ENCODE peak calls at places on chromosomes 16 and 17, in six cellular contexts. One of them, this sample, is unnamed.

GRCh38 chr17:77002103-77003045 is 134.2 kb downstream of the MGAT5B start:
- DNase-seq in tibial nerve: no peak
- DNase-seq in HCT116: peak
- DNase-seq in Peyer's patch: no peak
- DNase-seq in GM12891: no peak
- DNase-seq in IMR-90: peak
- DNase-seq in this sample: peak

GRCh38 chr17:77282524-77283515 is 142.1 kb downstream of the SEC14L1 start:
- DNase-seq in tibial nerve: no peak
- DNase-seq in HCT116: no peak
- DNase-seq in Peyer's patch: peak
- DNase-seq in GM12891: no peak
- DNase-seq in IMR-90: peak
- DNase-seq in this sample: peak

GRCh38 chr16:85395207-85395912 is 217.8 kb upstream of the GSE1 start:
- DNase-seq in tibial nerve: peak
- DNase-seq in HCT116: peak
- DNase-seq in Peyer's patch: peak
- DNase-seq in GM12891: peak
- DNase-seq in IMR-90: peak
- DNase-seq in this sample: peak

GRCh38 chr17:41733348-41734138 is 900 bp downstream of the HAP1 start:
- DNase-seq in tibial nerve: no peak
- DNase-seq in HCT116: no peak
- DNase-seq in Peyer's patch: no peak
- DNase-seq in GM12891: no peak
- DNase-seq in IMR-90: no peak
- DNase-seq in this sample: no peak

GRCh38 chr17:49519781-49520180 is 24.7 kb downstream of the NGFR start:
- DNase-seq in tibial nerve: no peak
- DNase-seq in HCT116: no peak
- DNase-seq in Peyer's patch: peak
- DNase-seq in GM12891: peak
- DNase-seq in IMR-90: no peak
- DNase-seq in this sample: no peak

GRCh38 chr16:58842746-58843145 is 108.6 kb upstream of the GOT2 start:
- DNase-seq in tibial nerve: no peak
- DNase-seq in HCT116: no peak
- DNase-seq in Peyer's patch: no peak
- DNase-seq in GM12891: no peak
- DNase-seq in IMR-90: no peak
- DNase-seq in this sample: no peak

GRCh38 chr17:55420067-55420775 is 1.4 kb downstream of the MMD start:
- DNase-seq in tibial nerve: no peak
- DNase-seq in HCT116: no peak
- DNase-seq in Peyer's patch: peak
- DNase-seq in GM12891: no peak
- DNase-seq in IMR-90: no peak
- DNase-seq in this sample: no peak

GRCh38 chr17:80108321-80108971 is 7.1 kb downstream of the GAA start:
- DNase-seq in tibial nerve: no peak
- DNase-seq in HCT116: no peak
- DNase-seq in Peyer's patch: peak
- DNase-seq in GM12891: no peak
- DNase-seq in IMR-90: no peak
- DNase-seq in this sample: no peak

GRCh38 chr17:37519241-37519985 is 29.7 kb downstream of the DUSP14 start:
- DNase-seq in tibial nerve: no peak
- DNase-seq in HCT116: no peak
- DNase-seq in Peyer's patch: no peak
- DNase-seq in GM12891: no peak
- DNase-seq in IMR-90: peak
- DNase-seq in this sample: no peak

GRCh38 chr17:81031571-81032550 is 3.1 kb upstream of the BAIAP2 start:
- DNase-seq in tibial nerve: no peak
- DNase-seq in HCT116: no peak
- DNase-seq in Peyer's patch: no peak
- DNase-seq in GM12891: no peak
- DNase-seq in IMR-90: no peak
- DNase-seq in this sample: no peak

GRCh38 chr17:50199651-50200446 is 1.6 kb downstream of the COL1A1 start:
- DNase-seq in tibial nerve: peak
- DNase-seq in HCT116: peak
- DNase-seq in Peyer's patch: peak
- DNase-seq in GM12891: peak
- DNase-seq in IMR-90: peak
- DNase-seq in this sample: peak

GRCh38 chr16:89191033-89191900 is 9.1 kb downstream of the SLC22A31 start:
- DNase-seq in tibial nerve: no peak
- DNase-seq in HCT116: no peak
- DNase-seq in Peyer's patch: no peak
- DNase-seq in GM12891: no peak
- DNase-seq in IMR-90: no peak
- DNase-seq in this sample: no peak

GRCh38 chr17:27559996-27560481 is 70.9 kb upstream of the LGALS9 start:
- DNase-seq in tibial nerve: peak
- DNase-seq in HCT116: no peak
- DNase-seq in Peyer's patch: peak
- DNase-seq in GM12891: no peak
- DNase-seq in IMR-90: peak
- DNase-seq in this sample: no peak

GRCh38 chr16:84308120-84308519 is 13.4 kb downstream of the WFDC1 start:
- DNase-seq in tibial nerve: no peak
- DNase-seq in HCT116: peak
- DNase-seq in Peyer's patch: peak
- DNase-seq in GM12891: peak
- DNase-seq in IMR-90: peak
- DNase-seq in this sample: peak

GRCh38 chr17:57999496-58000017 is 7.5 kb downstream of the SRSF1 start:
- DNase-seq in tibial nerve: no peak
- DNase-seq in HCT116: peak
- DNase-seq in Peyer's patch: no peak
- DNase-seq in GM12891: no peak
- DNase-seq in IMR-90: peak
- DNase-seq in this sample: no peak

GRCh38 chr17:42403150-42403549 is 14.9 kb upstream of the STAT3 start:
- DNase-seq in tibial nerve: no peak
- DNase-seq in HCT116: no peak
- DNase-seq in Peyer's patch: peak
- DNase-seq in GM12891: no peak
- DNase-seq in IMR-90: no peak
- DNase-seq in this sample: no peak

GRCh38 chr16:89711601-89712475 is 8.9 kb downstream of the VPS9D1 start:
- DNase-seq in tibial nerve: no peak
- DNase-seq in HCT116: peak
- DNase-seq in Peyer's patch: peak
- DNase-seq in GM12891: peak
- DNase-seq in IMR-90: peak
- DNase-seq in this sample: no peak

GRCh38 chr16:4244254-4244812 is 2.5 kb upstream of the SRL start:
- DNase-seq in tibial nerve: no peak
- DNase-seq in HCT116: no peak
- DNase-seq in Peyer's patch: no peak
- DNase-seq in GM12891: no peak
- DNase-seq in IMR-90: peak
- DNase-seq in this sample: no peak

GRCh38 chr16:88469615-88470395 is 16.7 kb downstream of the ZFPM1 start:
- DNase-seq in tibial nerve: no peak
- DNase-seq in HCT116: no peak
- DNase-seq in Peyer's patch: peak
- DNase-seq in GM12891: no peak
- DNase-seq in IMR-90: no peak
- DNase-seq in this sample: no peak

GRCh38 chr17:62653002-62653830 is 25.7 kb downstream of the MRC2 start:
- DNase-seq in tibial nerve: no peak
- DNase-seq in HCT116: no peak
- DNase-seq in Peyer's patch: peak
- DNase-seq in GM12891: peak
- DNase-seq in IMR-90: peak
- DNase-seq in this sample: peak

GRCh38 chr16:85717393-85718152 is 28.8 kb upstream of the GINS2 start:
- DNase-seq in tibial nerve: peak
- DNase-seq in HCT116: peak
- DNase-seq in Peyer's patch: peak
- DNase-seq in GM12891: peak
- DNase-seq in IMR-90: peak
- DNase-seq in this sample: peak

GRCh38 chr17:39573447-39574298 is 34.0 kb downstream of the NEUROD2 start:
- DNase-seq in tibial nerve: peak
- DNase-seq in HCT116: peak
- DNase-seq in Peyer's patch: peak
- DNase-seq in GM12891: peak
- DNase-seq in IMR-90: peak
- DNase-seq in this sample: peak

GRCh38 chr17:80903041-80903611 is 88.5 kb upstream of the CHMP6 start:
- DNase-seq in tibial nerve: no peak
- DNase-seq in HCT116: no peak
- DNase-seq in Peyer's patch: no peak
- DNase-seq in GM12891: no peak
- DNase-seq in IMR-90: no peak
- DNase-seq in this sample: no peak

GRCh38 chr17:76585649-76586593 is at the start of gene ST6GALNAC2:
- DNase-seq in tibial nerve: peak
- DNase-seq in HCT116: peak
- DNase-seq in Peyer's patch: peak
- DNase-seq in GM12891: no peak
- DNase-seq in IMR-90: no peak
- DNase-seq in this sample: peak

GRCh38 chr17:306116-306515 is 46.5 kb downstream of the RPH3AL start:
- DNase-seq in tibial nerve: no peak
- DNase-seq in HCT116: no peak
- DNase-seq in Peyer's patch: no peak
- DNase-seq in GM12891: no peak
- DNase-seq in IMR-90: no peak
- DNase-seq in this sample: no peak

GRCh38 chr17:77916771-77917481 is 41.6 kb upstream of the TNRC6C start:
- DNase-seq in tibial nerve: no peak
- DNase-seq in HCT116: no peak
- DNase-seq in Peyer's patch: peak
- DNase-seq in GM12891: no peak
- DNase-seq in IMR-90: no peak
- DNase-seq in this sample: no peak

GRCh38 chr16:57530104-57530522 is 6.3 kb downstream of the CCDC102A start:
- DNase-seq in tibial nerve: no peak
- DNase-seq in HCT116: no peak
- DNase-seq in Peyer's patch: peak
- DNase-seq in GM12891: peak
- DNase-seq in IMR-90: peak
- DNase-seq in this sample: peak

GRCh38 chr17:2809337-2809736 is 13.1 kb downstream of the RAP1GAP2 start:
- DNase-seq in tibial nerve: no peak
- DNase-seq in HCT116: no peak
- DNase-seq in Peyer's patch: no peak
- DNase-seq in GM12891: no peak
- DNase-seq in IMR-90: no peak
- DNase-seq in this sample: no peak

GRCh38 chr16:67593288-67593687 is 31.0 kb downstream of the CTCF start:
- DNase-seq in tibial nerve: no peak
- DNase-seq in HCT116: no peak
- DNase-seq in Peyer's patch: no peak
- DNase-seq in GM12891: no peak
- DNase-seq in IMR-90: no peak
- DNase-seq in this sample: no peak

DNA sequence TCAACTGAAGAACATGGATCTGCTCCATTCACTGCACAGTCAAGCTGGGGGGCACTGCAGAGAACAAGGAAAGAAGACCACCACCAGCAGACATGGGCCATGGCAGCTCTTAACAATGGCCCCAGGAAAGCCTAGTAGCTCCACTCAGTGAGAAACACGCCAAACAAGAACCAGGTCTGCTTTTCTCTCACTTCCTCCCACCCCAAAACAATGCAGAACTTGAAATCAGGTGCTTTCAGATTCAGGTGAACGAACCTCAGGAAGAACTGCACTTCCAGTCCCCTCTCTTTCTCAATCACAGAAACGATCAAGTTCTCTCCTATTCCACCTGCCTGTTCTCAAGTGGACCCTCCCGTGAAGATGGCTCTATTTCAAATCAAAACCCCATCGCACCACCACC is 155.6 kb downstream of the GRIN2A start:
- DNase-seq in tibial nerve: no peak
- DNase-seq in HCT116: no peak
- DNase-seq in Peyer's patch: no peak
- DNase-seq in GM12891: no peak
- DNase-seq in IMR-90: no peak
- DNase-seq in this sample: no peak
- TF ChIP-seq POLR2A in tibial nerve: no peak
- TF ChIP-seq POLR2A in HCT116: no peak
- TF ChIP-seq POLR2A in Peyer's patch: no peak
- TF ChIP-seq POLR2A in GM12891: no peak
- TF ChIP-seq POLR2A in IMR-90: no peak
- TF ChIP-seq POLR2A in this sample: no peak

GRCh38 chr16:379183-379960 is 2.4 kb downstream of the PGAP6 start:
- DNase-seq in tibial nerve: no peak
- DNase-seq in HCT116: no peak
- DNase-seq in Peyer's patch: peak
- DNase-seq in GM12891: no peak
- DNase-seq in IMR-90: no peak
- DNase-seq in this sample: no peak
- TF ChIP-seq POLR2A in tibial nerve: no peak
- TF ChIP-seq POLR2A in HCT116: no peak
- TF ChIP-seq POLR2A in Peyer's patch: no peak
- TF ChIP-seq POLR2A in GM12891: no peak
- TF ChIP-seq POLR2A in IMR-90: no peak
- TF ChIP-seq POLR2A in this sample: no peak

DNA sequence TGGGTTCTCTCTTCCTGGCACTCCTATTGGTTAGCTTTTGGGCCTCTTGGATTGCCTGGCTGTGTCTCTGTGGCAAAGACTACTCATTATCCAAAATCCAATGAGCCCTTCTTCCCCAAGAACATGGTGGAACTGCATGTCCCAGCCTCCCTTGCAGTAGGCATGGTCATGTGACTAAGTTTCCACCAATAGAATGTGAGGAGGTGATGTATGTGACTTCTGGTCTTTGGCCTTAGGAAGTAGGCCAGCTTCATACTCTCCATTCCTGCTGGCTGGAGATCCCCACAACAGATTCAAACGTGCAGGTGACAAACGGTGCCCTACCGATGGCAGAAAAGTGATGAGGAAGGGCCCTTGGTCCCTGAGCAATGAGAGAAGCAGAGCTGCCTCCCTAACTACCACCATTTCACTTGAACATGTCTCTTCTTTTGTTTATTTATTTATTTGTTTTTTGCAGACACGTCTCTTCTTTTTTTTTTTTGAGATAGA is 17.3 kb upstream of the SPN start:
- DNase-seq in tibial nerve: no peak
- DNase-seq in HCT116: peak
- DNase-seq in Peyer's patch: no peak
- DNase-seq in GM12891: peak
- DNase-seq in IMR-90: no peak
- DNase-seq in this sample: no peak
- TF ChIP-seq POLR2A in tibial nerve: no peak
- TF ChIP-seq POLR2A in HCT116: no peak
- TF ChIP-seq POLR2A in Peyer's patch: no peak
- TF ChIP-seq POLR2A in GM12891: no peak
- TF ChIP-seq POLR2A in IMR-90: no peak
- TF ChIP-seq POLR2A in this sample: no peak

DNA sequence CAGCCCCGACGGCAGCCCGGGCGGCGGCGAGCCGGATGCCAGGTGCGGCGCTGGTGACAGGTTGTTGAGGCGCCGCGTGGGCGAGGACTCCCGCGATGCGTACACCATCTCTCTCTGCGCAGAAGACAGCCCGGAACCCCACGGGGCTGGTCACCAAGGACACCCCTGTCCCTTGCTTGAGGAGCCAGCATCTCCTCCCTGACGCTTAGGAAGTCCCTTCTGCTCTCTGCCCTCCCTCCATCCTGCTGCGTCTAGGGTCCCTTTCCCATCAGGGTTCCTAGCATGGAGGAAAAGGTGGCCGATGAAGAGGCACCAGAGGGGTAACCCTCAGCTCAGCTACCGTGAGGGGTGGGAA is 43.6 kb downstream of the SRCIN1 start:
- DNase-seq in tibial nerve: no peak
- DNase-seq in HCT116: no peak
- DNase-seq in Peyer's patch: no peak
- DNase-seq in GM12891: no peak
- DNase-seq in IMR-90: no peak
- DNase-seq in this sample: no peak
- TF ChIP-seq POLR2A in tibial nerve: no peak
- TF ChIP-seq POLR2A in HCT116: no peak
- TF ChIP-seq POLR2A in Peyer's patch: no peak
- TF ChIP-seq POLR2A in GM12891: no peak
- TF ChIP-seq POLR2A in IMR-90: no peak
- TF ChIP-seq POLR2A in this sample: no peak

This sample was measured in H54.